ENCODE peak calls at places on chromosome 22, in eight cellular contexts. O is neural crest cell; G is CD4-positive, alpha-beta T cell; Q is body of pancreas; C is coronary artery; E is adrenal gland; N is fibroblast of the aortic adventitia; R is AG10803. U is an unnamed sample.

GRCh38 chr22:19412478-19412877 is 19.1 kb downstream of the HIRA start:
- DNase-seq in O (no peak), G (no peak), Q (no peak), C (no peak), E (no peak), N (no peak), R (no peak), U (no peak)

GRCh38 chr22:35308480-35308945 is 8.8 kb downstream of the TOM1 start:
- DNase-seq in O (no peak), G (no peak), Q (no peak), C (no peak), E (no peak), N (no peak), R (no peak), U (no peak)

GRCh38 chr22:49856766-49857618 is 3.3 kb downstream of the ZBED4 start:
- DNase-seq in O (no peak), G (no peak), Q (no peak), C (no peak), E (no peak), N (no peak), R (no peak), U (no peak)

GRCh38 chr22:29914165-29914564 is 31.2 kb downstream of the MTMR3 start:
- DNase-seq in O (no peak), G (no peak), Q (no peak), C (no peak), E (no peak), N (peak; percentile 79), R (peak; percentile 86), U (no peak)

GRCh38 chr22:44955102-44955501 is 54.7 kb downstream of the PHF21B start:
- DNase-seq in O (no peak), G (no peak), Q (no peak), C (no peak), E (no peak), N (no peak), R (no peak), U (no peak)

GRCh38 chr22:46473021-46473779 is 64.2 kb downstream of the CELSR1 start:
- DNase-seq in O (no peak), G (no peak), Q (no peak), C (no peak), E (no peak), N (no peak), R (no peak), U (no peak)

GRCh38 chr22:50568626-50569025 is 5.9 kb upstream of the SYCE3 start:
- DNase-seq in O (no peak), G (no peak), Q (no peak), C (no peak), E (no peak), N (no peak), R (no peak), U (no peak)

GRCh38 chr22:18970180-18970947 is 34.3 kb upstream of the PRODH start:
- DNase-seq in O (peak; percentile 56), G (no peak), Q (peak; percentile 40), C (no peak), E (no peak), N (no peak), R (no peak), U (no peak)

GRCh38 chr22:20494978-20495860 is at the start of gene KLHL22:
- DNase-seq in O (peak; percentile 4), G (no peak), Q (peak; percentile 46), C (no peak), E (peak; percentile 50), N (peak; percentile 33), R (peak; percentile 32), U (no peak)

GRCh38 chr22:21455334-21456089 is 11.7 kb upstream of the TMEM191C start:
- DNase-seq in O (peak; percentile 1), G (no peak), Q (no peak), C (no peak), E (peak; percentile 8), N (no peak), R (no peak), U (no peak)

GRCh38 chr22:19497245-19497644 is 17.5 kb downstream of the CDC45 start:
- DNase-seq in O (no peak), G (no peak), Q (no peak), C (no peak), E (no peak), N (peak; percentile 64), R (peak; percentile 54), U (no peak)

GRCh38 chr22:30115705-30116104 is 35.4 kb downstream of the HORMAD2 start:
- DNase-seq in O (no peak), G (no peak), Q (no peak), C (no peak), E (no peak), N (no peak), R (no peak), U (no peak)

GRCh38 chr22:20398420-20398819 is 4.5 kb downstream of the ZNF74 start:
- DNase-seq in O (no peak), G (no peak), Q (no peak), C (no peak), E (no peak), N (no peak), R (no peak), U (no peak)

GRCh38 chr22:50173221-50173982 is 2.9 kb downstream of the PANX2 start:
- DNase-seq in O (no peak), G (no peak), Q (no peak), C (no peak), E (no peak), N (no peak), R (no peak), U (no peak)

GRCh38 chr22:43110444-43110926 is at the start of gene BIK:
- DNase-seq in O (peak; percentile 27), G (peak; percentile 32), Q (peak; percentile 53), C (no peak), E (peak; percentile 59), N (peak; percentile 19), R (peak; percentile 17), U (no peak)

GRCh38 chr22:48145738-48146137 is 1383.3 kb downstream of the TBC1D22A start:
- DNase-seq in O (no peak), G (no peak), Q (no peak), C (no peak), E (no peak), N (no peak), R (no peak), U (no peak)

GRCh38 chr22:42396621-42397331 is 35.4 kb downstream of the NFAM1 start:
- DNase-seq in O (no peak), G (no peak), Q (no peak), C (no peak), E (no peak), N (no peak), R (no peak), U (no peak)

GRCh38 chr22:49570032-49570848 is 257.4 kb downstream of the BRD1 start:
- DNase-seq in O (no peak), G (no peak), Q (peak; percentile 6), C (peak; percentile 65), E (peak; percentile 7), N (no peak), R (no peak), U (no peak)

GRCh38 chr22:48414662-48415061 is 1413.0 kb downstream of the BRD1 start:
- DNase-seq in O (no peak), G (no peak), Q (no peak), C (peak; percentile 71), E (no peak), N (no peak), R (no peak), U (no peak)

DNA sequence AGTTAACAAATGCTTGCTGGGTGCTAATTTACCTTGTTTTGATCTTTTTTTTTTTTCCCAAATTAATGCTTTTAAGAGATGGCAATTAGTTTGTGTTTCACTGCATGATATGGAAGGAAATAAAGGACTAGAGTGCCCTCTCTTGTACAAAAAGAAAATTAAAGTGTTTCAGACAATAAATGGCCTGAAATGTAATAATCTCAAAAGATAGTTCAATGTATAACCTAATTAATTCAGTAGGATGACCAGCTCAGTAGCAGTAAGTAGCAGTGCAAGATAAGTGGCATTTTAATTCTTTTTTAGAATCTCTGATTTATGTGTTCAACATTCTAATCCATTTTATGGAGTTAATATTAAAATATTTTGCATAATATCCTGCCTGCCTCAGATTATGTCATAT is 39.9 kb upstream of the MYO18B start:
- DNase-seq in O (no peak), G (no peak), Q (no peak), C (no peak), E (no peak), N (peak; percentile 55), R (peak; percentile 24), U (peak; percentile 6)
- TF ChIP-seq CTCF in O (peak; percentile 62), G (no peak), Q (peak; percentile 53), C (peak; percentile 15), E (peak; percentile 27), N (peak; percentile 31), R (peak; percentile 53), U (peak; percentile 14)

DNA sequence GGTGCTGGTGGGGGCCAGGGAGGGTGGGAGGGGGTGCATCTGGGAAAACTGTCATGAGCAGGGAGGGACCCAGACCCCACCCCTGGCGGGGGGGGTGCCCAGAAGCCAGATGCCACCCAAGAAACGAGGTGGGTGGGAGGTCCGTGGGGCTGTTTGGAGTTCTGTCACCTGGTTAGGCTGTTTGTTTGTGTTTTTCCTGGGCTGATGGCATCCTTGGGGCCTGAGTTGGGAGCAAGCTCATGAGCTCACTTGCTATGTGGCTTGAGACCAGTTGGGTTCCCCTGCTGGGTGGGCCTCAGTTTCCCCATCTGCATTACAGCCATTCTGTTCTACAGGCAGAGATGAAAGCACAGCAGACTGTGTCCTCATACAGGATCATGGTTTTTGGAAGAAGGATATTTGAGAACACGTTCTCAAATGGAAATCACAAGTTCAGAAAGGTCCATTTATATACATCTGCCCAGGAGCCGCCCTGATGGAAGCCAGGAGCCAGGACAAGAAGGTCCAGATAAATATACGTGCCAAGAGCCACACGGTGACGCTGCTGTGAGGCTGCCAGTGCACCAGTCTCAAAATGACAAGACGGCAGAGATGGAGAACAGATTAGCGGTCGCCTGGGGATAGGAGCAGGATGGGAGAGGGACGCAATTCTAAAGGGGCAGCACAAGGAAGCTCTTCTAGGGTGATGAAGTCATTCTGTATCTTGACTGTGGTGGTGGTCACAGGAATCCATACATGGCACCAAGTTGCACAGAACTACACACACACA is 312.9 kb downstream of the MN1 start:
- DNase-seq in O (no peak), G (no peak), Q (peak; percentile 56), C (no peak), E (no peak), N (no peak), R (no peak), U (no peak)
- TF ChIP-seq CTCF in O (no peak), G (no peak), Q (peak; percentile 27), C (no peak), E (no peak), N (no peak), R (no peak), U (no peak)

GRCh38 chr22:33083212-33083611 is 25.0 kb upstream of the SYN3 start:
- DNase-seq in O (no peak), G (no peak), Q (no peak), C (no peak), E (no peak), N (no peak), R (no peak), U (no peak)

GRCh38 chr22:33090836-33091235 is 32.7 kb upstream of the SYN3 start:
- DNase-seq in O (no peak), G (no peak), Q (no peak), C (no peak), E (no peak), N (no peak), R (no peak), U (no peak)

GRCh38 chr22:33088418-33088817 is 30.2 kb upstream of the SYN3 start:
- DNase-seq in O (no peak), G (no peak), Q (no peak), C (no peak), E (no peak), N (no peak), R (no peak), U (no peak)
- TF ChIP-seq CTCF in O (no peak), G (no peak), Q (no peak), C (no peak), E (no peak), N (no peak), R (no peak), U (no peak)

GRCh38 chr22:37019309-37020191 is at the start of the genes MPST and TST:
- DNase-seq in O (peak; percentile 68), G (peak; percentile 16), Q (peak; percentile 85), C (no peak), E (peak; percentile 85), N (peak; percentile 55), R (peak; percentile 61), U (no peak)
- TF ChIP-seq CTCF in O (peak; percentile 22), G (no peak), Q (peak; percentile 29), C (no peak), E (no peak), N (no peak), R (no peak), U (no peak)